ENCODE peak calls at places on chromosomes 5 and 9, in four cellular contexts. One of them, this sample, is unnamed.

GRCh38 chr9:133938670-133939258 is 53.4 kb downstream of the VAV2 start:
- DNase-seq in GM23248: no peak
- DNase-seq in PC-3: no peak
- DNase-seq in activated CD4-positive, alpha-beta memory T cell treated with anti-CD3 and anti-CD28 coated beads for 36 hours: no peak
- DNase-seq in this sample: no peak

GRCh38 chr5:93874080-93874479 is 132.7 kb upstream of the POU5F2 start:
- DNase-seq in activated CD4-positive, alpha-beta memory T cell treated with anti-CD3 and anti-CD28 coated beads for 36 hours: peak
- DNase-seq in GM23248: peak
- DNase-seq in PC-3: peak
- DNase-seq in this sample: no peak

GRCh38 chr5:135934939-135935338 is 19.8 kb downstream of the LECT2 start:
- DNase-seq in GM23248: no peak
- DNase-seq in activated CD4-positive, alpha-beta memory T cell treated with anti-CD3 and anti-CD28 coated beads for 36 hours: no peak
- DNase-seq in PC-3: no peak
- DNase-seq in this sample: no peak

GRCh38 chr9:27183701-27184100 is 74.7 kb downstream of the TEK start:
- DNase-seq in activated CD4-positive, alpha-beta memory T cell treated with anti-CD3 and anti-CD28 coated beads for 36 hours: no peak
- DNase-seq in PC-3: peak
- DNase-seq in GM23248: peak
- DNase-seq in this sample: no peak

GRCh38 chr5:77425998-77426659 is 66.0 kb downstream of the WDR41 start:
- DNase-seq in PC-3: peak
- DNase-seq in activated CD4-positive, alpha-beta memory T cell treated with anti-CD3 and anti-CD28 coated beads for 36 hours: no peak
- DNase-seq in GM23248: no peak
- DNase-seq in this sample: no peak

GRCh38 chr5:35117960-35118359 is 70.2 kb upstream of the AGXT2 start:
- DNase-seq in GM23248: peak
- DNase-seq in activated CD4-positive, alpha-beta memory T cell treated with anti-CD3 and anti-CD28 coated beads for 36 hours: peak
- DNase-seq in PC-3: peak
- DNase-seq in this sample: no peak

GRCh38 chr5:16808021-16808420 is 128.1 kb downstream of the MYO10 start:
- DNase-seq in GM23248: no peak
- DNase-seq in PC-3: no peak
- DNase-seq in activated CD4-positive, alpha-beta memory T cell treated with anti-CD3 and anti-CD28 coated beads for 36 hours: no peak
- DNase-seq in this sample: no peak

GRCh38 chr5:132418876-132419275 is 49.4 kb downstream of the SLC22A5 start:
- DNase-seq in GM23248: peak
- DNase-seq in PC-3: no peak
- DNase-seq in activated CD4-positive, alpha-beta memory T cell treated with anti-CD3 and anti-CD28 coated beads for 36 hours: no peak
- DNase-seq in this sample: no peak

GRCh38 chr5:140189977-140190867 is 15.2 kb downstream of the CYSTM1 start:
- DNase-seq in PC-3: no peak
- DNase-seq in GM23248: peak
- DNase-seq in activated CD4-positive, alpha-beta memory T cell treated with anti-CD3 and anti-CD28 coated beads for 36 hours: no peak
- DNase-seq in this sample: no peak

GRCh38 chr5:174074369-174074768 is 28.9 kb downstream of the NSG2 start:
- DNase-seq in activated CD4-positive, alpha-beta memory T cell treated with anti-CD3 and anti-CD28 coated beads for 36 hours: no peak
- DNase-seq in GM23248: no peak
- DNase-seq in PC-3: no peak
- DNase-seq in this sample: no peak

GRCh38 chr5:131379071-131379538 is 115.3 kb downstream of the CDC42SE2 start:
- DNase-seq in activated CD4-positive, alpha-beta memory T cell treated with anti-CD3 and anti-CD28 coated beads for 36 hours: no peak
- DNase-seq in GM23248: no peak
- DNase-seq in PC-3: no peak
- DNase-seq in this sample: no peak

GRCh38 chr5:90477073-90477472 is 2.4 kb downstream of the POLR3G start:
- DNase-seq in GM23248: no peak
- DNase-seq in activated CD4-positive, alpha-beta memory T cell treated with anti-CD3 and anti-CD28 coated beads for 36 hours: no peak
- DNase-seq in PC-3: no peak
- DNase-seq in this sample: no peak

GRCh38 chr9:131886839-131887238 is 147.0 kb upstream of the RAPGEF1 start:
- DNase-seq in GM23248: no peak
- DNase-seq in PC-3: no peak
- DNase-seq in activated CD4-positive, alpha-beta memory T cell treated with anti-CD3 and anti-CD28 coated beads for 36 hours: no peak
- DNase-seq in this sample: no peak

GRCh38 chr9:19230356-19231125 is at the start of gene DENND4C:
- DNase-seq in GM23248: peak
- DNase-seq in activated CD4-positive, alpha-beta memory T cell treated with anti-CD3 and anti-CD28 coated beads for 36 hours: peak
- DNase-seq in PC-3: peak
- DNase-seq in this sample: peak

GRCh38 chr5:120806132-120806531 is 342.0 kb downstream of the PRR16 start:
- DNase-seq in activated CD4-positive, alpha-beta memory T cell treated with anti-CD3 and anti-CD28 coated beads for 36 hours: no peak
- DNase-seq in PC-3: no peak
- DNase-seq in GM23248: peak
- DNase-seq in this sample: no peak